ENCODE peak calls at places on chromosome 10, in eight cellular contexts. M is occipital lobe; G is GM04504; X is activated CD4-positive, alpha-beta T cell treated with anti-CD3 and anti-CD28 coated beads, Interleukin-2, amount 50 U/mL, for 1 hour; P is right lobe of liver; U is nucleus accumbens; O is stimulated activated CD4-positive, alpha-beta T cell treated with anti-CD3 and anti-CD28 coated beads, Interleukin-12 subunit alpha, Interleukin-12 subunit beta, amount 100 ng/mL, for 4 hours; L is SK-N-DZ. Z is an unnamed sample.

GRCh38 chr10:11901454-11902431 is 78.6 kb downstream of the PROSER2 start:
- DNase-seq in M (no peak), G (no peak), X (no peak), P (peak; percentile 85), U (no peak), O (no peak), L (peak; percentile 57), Z (no peak)

GRCh38 chr10:133302230-133302629 is 6.4 kb downstream of the TUBGCP2 start:
- DNase-seq in M (no peak), G (no peak), X (no peak), P (no peak), U (no peak), O (no peak), L (no peak), Z (no peak)

GRCh38 chr10:1123198-1123597 is 67.0 kb downstream of the WDR37 start:
- DNase-seq in M (no peak), G (no peak), X (no peak), P (no peak), U (no peak), O (no peak), L (no peak), Z (no peak)

GRCh38 chr10:66586073-66586472 is 339.8 kb upstream of the LRRTM3 start:
- DNase-seq in M (no peak), G (peak; percentile 17), X (no peak), P (no peak), U (no peak), O (no peak), L (no peak), Z (no peak)

GRCh38 chr10:58268454-58268945 is 462 bp upstream of the CISD1 start:
- DNase-seq in M (no peak), G (no peak), X (no peak), P (no peak), U (no peak), O (no peak), L (no peak), Z (no peak)

GRCh38 chr10:61975107-61975932 is 73.8 kb downstream of the ARID5B start:
- DNase-seq in M (no peak), G (peak; percentile 56), X (no peak), P (no peak), U (no peak), O (no peak), L (no peak), Z (no peak)

GRCh38 chr10:15411035-15411434 is 39.9 kb upstream of the FAM171A1 start:
- DNase-seq in M (no peak), G (no peak), X (no peak), P (no peak), U (no peak), O (no peak), L (no peak), Z (no peak)

GRCh38 chr10:113927440-113927839 is 73.0 kb downstream of the NHLRC2 start:
- DNase-seq in M (no peak), G (no peak), X (no peak), P (no peak), U (no peak), O (no peak), L (no peak), Z (no peak)

GRCh38 chr10:5268743-5269142 is 72.1 kb downstream of the AKR1C4 start:
- DNase-seq in M (no peak), G (no peak), X (no peak), P (no peak), U (no peak), O (no peak), L (no peak), Z (no peak)

GRCh38 chr10:33706191-33706590 is 371.7 kb upstream of the NRP1 start:
- DNase-seq in M (no peak), G (peak; percentile 95), X (no peak), P (no peak), U (no peak), O (no peak), L (no peak), Z (no peak)

GRCh38 chr10:125061557-125062243 is 98.7 kb downstream of the CTBP2 start:
- DNase-seq in M (no peak), G (no peak), X (no peak), P (no peak), U (no peak), O (no peak), L (no peak), Z (no peak)

GRCh38 chr10:133397938-133398337 is 4.0 kb downstream of the MTG1 start:
- DNase-seq in M (no peak), G (no peak), X (no peak), P (no peak), U (no peak), O (no peak), L (no peak), Z (no peak)

GRCh38 chr10:103231047-103231551 is 14.6 kb upstream of the RPEL1 start:
- DNase-seq in M (no peak), G (peak; percentile 82), X (no peak), P (no peak), U (no peak), O (no peak), L (no peak), Z (no peak)

GRCh38 chr10:74213571-74214162 is 62.6 kb downstream of the ADK start:
- DNase-seq in M (no peak), G (no peak), X (peak; percentile 60), P (no peak), U (no peak), O (peak; percentile 20), L (no peak), Z (no peak)

GRCh38 chr10:77290528-77291155 is 347.0 kb downstream of the KCNMA1 start:
- DNase-seq in M (no peak), G (peak; percentile 74), X (no peak), P (no peak), U (no peak), O (no peak), L (no peak), Z (no peak)

GRCh38 chr10:72679838-72680241 is 12.1 kb upstream of the MCU start:
- DNase-seq in M (no peak), G (no peak), X (no peak), P (no peak), U (no peak), O (no peak), L (no peak), Z (no peak)

GRCh38 chr10:79081353-79082034 is 12.7 kb downstream of the ZMIZ1 start:
- DNase-seq in M (no peak), G (peak; percentile 93), X (no peak), P (no peak), U (no peak), O (no peak), L (peak; percentile 36), Z (no peak)

GRCh38 chr10:114526112-114526496 is 121.8 kb upstream of the AFAP1L2 start:
- DNase-seq in M (no peak), G (no peak), X (no peak), P (no peak), U (no peak), O (no peak), L (no peak), Z (no peak)

GRCh38 chr10:110354322-110354766 is 49.6 kb upstream of the SMNDC1 start:
- DNase-seq in M (peak; percentile 42), G (peak; percentile 62), X (peak; percentile 82), P (peak; percentile 77), U (peak; percentile 67), O (peak; percentile 79), L (peak; percentile 28), Z (no peak)

GRCh38 chr10:50312464-50313437 is 61.4 kb upstream of the ASAH2 start:
- DNase-seq in M (no peak), G (peak; percentile 47), X (no peak), P (no peak), U (no peak), O (no peak), L (no peak), Z (no peak)

GRCh38 chr10:125621052-125621451 is 61.9 kb downstream of the TEX36 start:
- DNase-seq in M (no peak), G (no peak), X (no peak), P (no peak), U (no peak), O (no peak), L (no peak), Z (no peak)

GRCh38 chr10:34666008-34666700 is 148.9 kb downstream of the PARD3 start:
- DNase-seq in M (no peak), G (peak; percentile 81), X (no peak), P (no peak), U (no peak), O (no peak), L (peak; percentile 85), Z (no peak)

GRCh38 chr10:1947464-1948043 is 210.2 kb upstream of the ADARB2 start:
- DNase-seq in M (no peak), G (no peak), X (no peak), P (no peak), U (no peak), O (no peak), L (no peak), Z (no peak)

GRCh38 chr10:33291053-33291592 is 43.3 kb downstream of the NRP1 start:
- DNase-seq in M (no peak), G (peak; percentile 91), X (no peak), P (no peak), U (no peak), O (no peak), L (no peak), Z (no peak)

GRCh38 chr10:21329995-21330627 is 195.4 kb downstream of the SKIDA1 start:
- DNase-seq in M (no peak), G (peak; percentile 76), X (no peak), P (no peak), U (no peak), O (no peak), L (no peak), Z (no peak)

GRCh38 chr10:29879862-29880261 is 179.5 kb downstream of the JCAD start:
- DNase-seq in M (no peak), G (no peak), X (no peak), P (no peak), U (no peak), O (no peak), L (no peak), Z (no peak)

GRCh38 chr10:97399843-97400545 is 1.1 kb downstream of the RRP12 start:
- DNase-seq in M (no peak), G (peak; percentile 51), X (peak; percentile 36), P (no peak), U (no peak), O (no peak), L (no peak), Z (no peak)

GRCh38 chr10:22420787-22421517 is 75.7 kb downstream of the SPAG6 start:
- DNase-seq in M (no peak), G (no peak), X (no peak), P (no peak), U (no peak), O (no peak), L (no peak), Z (no peak)

GRCh38 chr10:71093531-71093930 is 118.8 kb upstream of the UNC5B start:
- DNase-seq in M (no peak), G (no peak), X (no peak), P (no peak), U (no peak), O (no peak), L (no peak), Z (no peak)

GRCh38 chr10:96299383-96299782 is 4.9 kb upstream of the DNTT start:
- DNase-seq in M (no peak), G (no peak), X (no peak), P (no peak), U (no peak), O (no peak), L (no peak), Z (no peak)

GRCh38 chr10:131710142-131710861 is 190.5 kb upstream of the PPP2R2D start:
- DNase-seq in M (no peak), G (no peak), X (no peak), P (no peak), U (no peak), O (no peak), L (no peak), Z (no peak)

GRCh38 chr10:101829561-101830315 is 11.5 kb upstream of the OGA start:
- DNase-seq in M (no peak), G (no peak), X (peak; percentile 66), P (peak; percentile 58), U (no peak), O (peak; percentile 56), L (peak; percentile 63), Z (no peak)